ENCODE peak calls at places on chromosomes 11 and 22, in nine cellular contexts. Z is epithelial cell of esophagus, C is AG09309, M is pancreas, J is GM13977, I is A549, V is vagina, F is IMR-90, K is dorsolateral prefrontal cortex. U is an unnamed sample.

GRCh38 chr11:117179048-117179999 is 781 bp downstream of the SIDT2 start:
- DNase-seq in K (peak; percentile 58), F (no peak), Z (no peak), M (peak; percentile 56), I (no peak), V (peak; percentile 95), C (no peak), J (peak; percentile 62), U (no peak)

GRCh38 chr11:73281201-73281741 is 9.1 kb downstream of the P2RY6 start:
- DNase-seq in C (no peak), J (no peak), M (no peak), F (no peak), V (no peak), Z (no peak), I (no peak), K (no peak), U (no peak)

GRCh38 chr11:117072517-117073218 is 25.6 kb downstream of the SIK3 start:
- DNase-seq in V (no peak), J (no peak), I (peak; percentile 87), K (no peak), Z (peak; percentile 94), C (peak; percentile 79), F (peak; percentile 96), M (no peak), U (peak; percentile 68)

GRCh38 chr11:90288207-90288821 is 65.5 kb upstream of the CHORDC1 start:
- DNase-seq in V (no peak), J (peak; percentile 34), Z (peak; percentile 48), F (peak; percentile 3), K (no peak), I (peak; percentile 40), C (no peak), M (no peak), U (no peak)

GRCh38 chr11:33808228-33808828 is 34.0 kb upstream of the FBXO3 start:
- DNase-seq in K (peak; percentile 88), V (no peak), F (peak; percentile 81), J (peak; percentile 71), I (peak; percentile 81), M (peak; percentile 81), C (peak; percentile 18), Z (peak; percentile 84), U (peak; percentile 29)

GRCh38 chr22:20239063-20239950 is 28.8 kb downstream of the RTN4R start:
- DNase-seq in M (no peak), I (no peak), F (peak; percentile 17), K (peak; percentile 77), V (no peak), Z (no peak), J (no peak), C (no peak), U (no peak)

GRCh38 chr11:62087694-62088093 is 36.1 kb upstream of the INCENP start:
- DNase-seq in C (no peak), Z (no peak), K (no peak), V (no peak), F (no peak), J (no peak), I (no peak), M (no peak), U (no peak)

GRCh38 chr11:75547617-75548054 is 14.4 kb upstream of the SERPINH1 start:
- DNase-seq in V (no peak), Z (peak; percentile 58), J (peak; percentile 83), K (peak; percentile 72), C (no peak), M (peak; percentile 62), I (peak; percentile 53), F (peak; percentile 65), U (no peak)

GRCh38 chr11:69148377-69148762 is 7.4 kb upstream of the SMIM38 start:
- DNase-seq in Z (no peak), C (no peak), K (no peak), I (no peak), M (no peak), J (no peak), V (no peak), F (no peak), U (no peak)

GRCh38 chr11:125451400-125452124 is 44.5 kb downstream of the FEZ1 start:
- DNase-seq in K (peak; percentile 90), I (no peak), J (peak; percentile 50), M (peak; percentile 25), F (peak; percentile 25), C (no peak), Z (peak; percentile 15), V (peak; percentile 37), U (no peak)

GRCh38 chr11:130209128-130209932 is 49.7 kb downstream of the ST14 start:
- DNase-seq in C (no peak), I (no peak), J (no peak), M (peak; percentile 11), F (no peak), Z (peak; percentile 24), V (peak; percentile 94), K (peak; percentile 38), U (no peak)

GRCh38 chr11:15688351-15688792 is 573.6 kb downstream of the INSC start:
- DNase-seq in I (no peak), K (no peak), M (no peak), F (peak; percentile 68), Z (no peak), C (no peak), V (peak; percentile 61), J (no peak), U (no peak)

GRCh38 chr22:29306175-29306829 is at the start of gene GAS2L1:
- DNase-seq in M (peak; percentile 78), C (peak; percentile 21), V (no peak), J (peak; percentile 81), I (peak; percentile 76), Z (peak; percentile 82), K (peak; percentile 89), F (peak; percentile 73), U (peak; percentile 47)

GRCh38 chr22:24697671-24698082 is 76.8 kb downstream of the PIWIL3 start:
- DNase-seq in F (no peak), K (no peak), M (peak; percentile 44), C (no peak), I (no peak), V (no peak), Z (peak; percentile 23), J (no peak), U (no peak)

GRCh38 chr22:38732251-38732815 is 23.5 kb downstream of the SUN2 start:
- DNase-seq in J (no peak), K (peak; percentile 50), Z (no peak), F (no peak), V (no peak), C (no peak), I (no peak), M (no peak), U (no peak)

GRCh38 chr22:50730013-50730891 is 7.8 kb upstream of the ACR start:
- DNase-seq in Z (no peak), I (no peak), V (no peak), K (peak; percentile 31), F (no peak), J (no peak), C (no peak), M (no peak), U (no peak)

GRCh38 chr11:114079406-114080072 is 20.0 kb downstream of the ZBTB16 start:
- DNase-seq in V (no peak), M (no peak), F (no peak), C (no peak), J (no peak), K (peak; percentile 31), I (no peak), Z (no peak), U (no peak)

GRCh38 chr11:125675196-125675595 is 5.5 kb downstream of the ACRV1 start:
- DNase-seq in J (no peak), V (no peak), C (no peak), I (no peak), F (peak; percentile 67), Z (peak; percentile 10), K (no peak), M (no peak), U (no peak)

GRCh38 chr22:27597703-27598444 is 203.7 kb downstream of the MN1 start:
- DNase-seq in I (peak; percentile 38), M (no peak), Z (peak; percentile 41), F (no peak), K (no peak), C (no peak), J (no peak), V (no peak), U (no peak)
- TF ChIP-seq CTCF in I (no peak), M (no peak), Z (no peak), F (no peak), K (no peak), C (peak; percentile 1), J (no peak), V (no peak), U (no peak)

DNA sequence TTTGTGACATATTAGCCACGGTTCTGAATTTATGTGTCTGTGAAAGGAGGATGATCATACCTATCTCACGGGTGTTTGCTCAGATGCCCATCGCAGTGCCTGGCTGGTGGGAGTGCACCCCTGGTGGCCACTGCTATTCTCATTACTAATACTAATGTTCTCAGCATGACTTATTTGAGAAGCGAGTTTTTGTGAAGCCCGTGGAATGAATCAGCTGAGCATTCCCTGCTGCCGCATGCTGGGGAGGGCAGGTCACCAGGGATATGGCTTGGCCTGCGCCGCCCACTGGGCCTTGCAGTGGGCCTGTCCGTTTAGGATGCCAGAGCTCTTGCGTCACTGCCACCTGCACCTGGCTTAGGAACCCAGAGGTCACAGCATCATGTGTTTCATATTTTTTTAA is 16.8 kb downstream of the CTTN start:
- DNase-seq in I (peak; percentile 20), V (no peak), M (no peak), Z (no peak), K (no peak), J (no peak), F (peak; percentile 96), C (no peak), U (no peak)
- TF ChIP-seq CTCF in I (peak; percentile 10), V (no peak), M (no peak), Z (no peak), K (no peak), J (no peak), F (peak; percentile 73), C (peak; percentile 53), U (peak; percentile 36)

DNA sequence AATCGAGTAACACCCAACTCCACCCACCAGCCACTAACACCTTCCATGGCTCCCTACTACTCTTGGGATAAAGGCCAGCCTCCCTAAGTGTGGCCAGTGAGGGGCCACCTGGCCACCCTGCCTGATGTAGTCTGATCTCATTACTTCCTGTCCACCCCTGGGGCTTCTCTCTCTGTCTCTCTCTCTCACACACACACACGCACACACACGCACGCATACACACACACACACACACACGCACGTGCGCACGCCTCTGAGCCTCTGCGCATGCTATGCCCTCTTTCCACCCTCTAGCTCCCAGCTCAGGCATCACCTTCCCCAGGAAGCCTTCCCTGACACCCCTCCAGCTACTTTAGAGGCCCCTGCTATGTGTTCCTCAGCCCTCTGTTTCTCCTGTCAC is 3.9 kb downstream of the MFNG start:
- DNase-seq in J (no peak), V (no peak), I (no peak), F (peak; percentile 8), C (no peak), K (no peak), Z (no peak), M (no peak), U (no peak)
- TF ChIP-seq CTCF in J (no peak), V (no peak), I (no peak), F (no peak), C (no peak), K (no peak), Z (no peak), M (no peak), U (no peak)

GRCh38 chr22:26131755-26132154 is 37.5 kb upstream of the SEZ6L start:
- DNase-seq in C (no peak), J (no peak), V (no peak), I (no peak), F (no peak), K (no peak), Z (no peak), M (no peak), U (no peak)

GRCh38 chr22:26139320-26139719 is 29.9 kb upstream of the SEZ6L start:
- DNase-seq in M (peak; percentile 49), F (no peak), V (no peak), C (no peak), K (peak; percentile 44), Z (no peak), I (no peak), J (no peak), U (no peak)

GRCh38 chr22:26134654-26135330 is 34.5 kb upstream of the SEZ6L start:
- DNase-seq in F (no peak), K (no peak), M (no peak), J (no peak), V (no peak), C (no peak), Z (no peak), I (peak; percentile 6), U (no peak)
- TF ChIP-seq CTCF in F (no peak), K (no peak), M (no peak), J (peak; percentile 48), V (no peak), C (no peak), Z (no peak), I (no peak), U (no peak)